ENCODE peak calls at places on chromosomes 1 and 21, in five cellular contexts. One of them, this sample, is unnamed.

GRCh38 chr1:232904566-232904965 is 45.8 kb upstream of the NTPCR start:
- DNase-seq in K562: no peak
- DNase-seq in H1: no peak
- DNase-seq in SK-N-SH: no peak
- DNase-seq in A549: peak
- DNase-seq in this sample: no peak

GRCh38 chr1:231808990-231809389 is 182.4 kb downstream of the DISC1 start:
- DNase-seq in A549: no peak
- DNase-seq in K562: no peak
- DNase-seq in H1: no peak
- DNase-seq in SK-N-SH: no peak
- DNase-seq in this sample: no peak

GRCh38 chr1:34266127-34266951 is 89.6 kb downstream of the C1orf94 start:
- DNase-seq in A549: no peak
- DNase-seq in K562: no peak
- DNase-seq in H1: peak
- DNase-seq in SK-N-SH: peak
- DNase-seq in this sample: no peak

GRCh38 chr1:1116701-1117468 is 996 bp upstream of the C1orf159 start:
- DNase-seq in K562: no peak
- DNase-seq in H1: no peak
- DNase-seq in SK-N-SH: peak
- DNase-seq in A549: peak
- DNase-seq in this sample: no peak

GRCh38 chr1:69485616-69486015 is 82.1 kb upstream of the LRRC7 start:
- DNase-seq in K562: no peak
- DNase-seq in H1: no peak
- DNase-seq in SK-N-SH: no peak
- DNase-seq in A549: no peak
- DNase-seq in this sample: no peak

GRCh38 chr1:212529211-212529731 is 79.3 kb upstream of the ATF3 start:
- DNase-seq in SK-N-SH: no peak
- DNase-seq in A549: no peak
- DNase-seq in H1: no peak
- DNase-seq in K562: no peak
- DNase-seq in this sample: no peak

GRCh38 chr1:235502601-235503332 is 1.5 kb downstream of the B3GALNT2 start:
- DNase-seq in H1: no peak
- DNase-seq in K562: no peak
- DNase-seq in A549: no peak
- DNase-seq in SK-N-SH: no peak
- DNase-seq in this sample: no peak

GRCh38 chr21:40165671-40166070 is 298.4 kb downstream of the PCP4 start:
- DNase-seq in SK-N-SH: no peak
- DNase-seq in H1: no peak
- DNase-seq in K562: no peak
- DNase-seq in A549: no peak
- DNase-seq in this sample: no peak

GRCh38 chr1:229563701-229564100 is 5.2 kb upstream of the ABCB10 start:
- DNase-seq in A549: no peak
- DNase-seq in H1: no peak
- DNase-seq in K562: no peak
- DNase-seq in SK-N-SH: no peak
- DNase-seq in this sample: no peak

GRCh38 chr1:50047916-50048694 is 24.4 kb upstream of the AGBL4 start:
- DNase-seq in H1: peak
- DNase-seq in SK-N-SH: peak
- DNase-seq in A549: no peak
- DNase-seq in K562: no peak
- DNase-seq in this sample: no peak

GRCh38 chr1:214123061-214123784 is 135.4 kb downstream of the PROX1 start:
- DNase-seq in H1: no peak
- DNase-seq in SK-N-SH: peak
- DNase-seq in K562: peak
- DNase-seq in A549: peak
- DNase-seq in this sample: peak

GRCh38 chr21:17667256-17667655 is 54.6 kb upstream of the BTG3 start:
- DNase-seq in H1: no peak
- DNase-seq in A549: no peak
- DNase-seq in K562: no peak
- DNase-seq in SK-N-SH: no peak
- DNase-seq in this sample: no peak

GRCh38 chr21:33396966-33397365 is 6.2 kb upstream of the IFNGR2 start:
- DNase-seq in A549: no peak
- DNase-seq in K562: no peak
- DNase-seq in SK-N-SH: no peak
- DNase-seq in H1: no peak
- DNase-seq in this sample: no peak

GRCh38 chr1:85911742-85912141 is 203.5 kb upstream of the ZNHIT6 start:
- DNase-seq in H1: no peak
- DNase-seq in K562: no peak
- DNase-seq in SK-N-SH: no peak
- DNase-seq in A549: no peak
- DNase-seq in this sample: no peak

GRCh38 chr1:32201011-32201855 is 838 bp downstream of the CCDC28B start:
- DNase-seq in A549: no peak
- DNase-seq in SK-N-SH: peak
- DNase-seq in H1: peak
- DNase-seq in K562: peak
- DNase-seq in this sample: no peak

GRCh38 chr1:199403421-199404116 is 623.9 kb upstream of the NR5A2 start:
- DNase-seq in K562: no peak
- DNase-seq in H1: no peak
- DNase-seq in A549: no peak
- DNase-seq in SK-N-SH: no peak
- DNase-seq in this sample: no peak

GRCh38 chr1:2300851-2301606 is 72.9 kb downstream of the SKI start:
- DNase-seq in A549: no peak
- DNase-seq in K562: no peak
- DNase-seq in H1: no peak
- DNase-seq in SK-N-SH: no peak
- DNase-seq in this sample: no peak

GRCh38 chr1:84365225-84366221 is 32.8 kb upstream of the DNASE2B start:
- DNase-seq in K562: peak
- DNase-seq in SK-N-SH: no peak
- DNase-seq in A549: peak
- DNase-seq in H1: no peak
- DNase-seq in this sample: peak

GRCh38 chr1:167935252-167936067 is 1.0 kb upstream of the DCAF6 start:
- DNase-seq in K562: no peak
- DNase-seq in A549: peak
- DNase-seq in H1: peak
- DNase-seq in SK-N-SH: peak
- DNase-seq in this sample: peak

GRCh38 chr1:197619008-197619640 is 156.2 kb downstream of the DENND1B start:
- DNase-seq in K562: no peak
- DNase-seq in SK-N-SH: no peak
- DNase-seq in H1: no peak
- DNase-seq in A549: no peak
- DNase-seq in this sample: peak

GRCh38 chr21:46114963-46115362 is 17.1 kb downstream of the COL6A2 start:
- DNase-seq in A549: no peak
- DNase-seq in K562: no peak
- DNase-seq in SK-N-SH: peak
- DNase-seq in H1: no peak
- DNase-seq in this sample: no peak

GRCh38 chr1:201739492-201740085 is 89.4 kb upstream of the IPO9 start:
- DNase-seq in SK-N-SH: peak
- DNase-seq in H1: peak
- DNase-seq in K562: no peak
- DNase-seq in A549: no peak
- DNase-seq in this sample: no peak

GRCh38 chr1:25731626-25732370 is 68.2 kb upstream of the SELENON start:
- DNase-seq in A549: no peak
- DNase-seq in SK-N-SH: no peak
- DNase-seq in H1: no peak
- DNase-seq in K562: no peak
- DNase-seq in this sample: no peak

GRCh38 chr1:38085666-38086305 is 39.2 kb upstream of the POU3F1 start:
- DNase-seq in K562: no peak
- DNase-seq in A549: no peak
- DNase-seq in H1: no peak
- DNase-seq in SK-N-SH: no peak
- DNase-seq in this sample: no peak

GRCh38 chr1:66532798-66533783 is 862 bp upstream of the SGIP1 start:
- DNase-seq in SK-N-SH: peak
- DNase-seq in H1: peak
- DNase-seq in A549: no peak
- DNase-seq in K562: no peak
- DNase-seq in this sample: no peak

GRCh38 chr1:196271212-196271947 is 336.9 kb downstream of the KCNT2 start:
- DNase-seq in SK-N-SH: no peak
- DNase-seq in A549: no peak
- DNase-seq in H1: no peak
- DNase-seq in K562: no peak
- DNase-seq in this sample: no peak

GRCh38 chr21:17270234-17270633 is 242.6 kb upstream of the CXADR start:
- DNase-seq in H1: no peak
- DNase-seq in A549: peak
- DNase-seq in K562: no peak
- DNase-seq in SK-N-SH: peak
- DNase-seq in this sample: peak

GRCh38 chr1:1971688-1972087 is 31.9 kb downstream of the CFAP74 start:
- DNase-seq in K562: no peak
- DNase-seq in SK-N-SH: no peak
- DNase-seq in A549: no peak
- DNase-seq in H1: no peak
- DNase-seq in this sample: no peak

GRCh38 chr1:17440074-17440826 is 773 bp upstream of the RCC2 start:
- DNase-seq in H1: no peak
- DNase-seq in K562: no peak
- DNase-seq in SK-N-SH: no peak
- DNase-seq in A549: no peak
- DNase-seq in this sample: no peak

GRCh38 chr1:42837742-42838141 is 8.7 kb upstream of the ZNF691 start:
- DNase-seq in H1: no peak
- DNase-seq in K562: no peak
- DNase-seq in SK-N-SH: no peak
- DNase-seq in A549: no peak
- DNase-seq in this sample: no peak

GRCh38 chr1:40508375-40509341 is at the start of gene EXO5:
- DNase-seq in K562: peak
- DNase-seq in H1: peak
- DNase-seq in A549: peak
- DNase-seq in SK-N-SH: peak
- DNase-seq in this sample: peak

GRCh38 chr1:197485790-197486189 is 217.7 kb downstream of the CRB1 start:
- DNase-seq in A549: no peak
- DNase-seq in H1: no peak
- DNase-seq in K562: no peak
- DNase-seq in SK-N-SH: no peak
- DNase-seq in this sample: no peak

GRCh38 chr1:34970829-34971228 is 14.3 kb downstream of the TMEM35B start:
- DNase-seq in H1: no peak
- DNase-seq in SK-N-SH: no peak
- DNase-seq in K562: no peak
- DNase-seq in A549: no peak
- DNase-seq in this sample: peak

GRCh38 chr1:225598847-225599246 is 54.1 kb downstream of the ENAH start:
- DNase-seq in H1: no peak
- DNase-seq in A549: no peak
- DNase-seq in K562: no peak
- DNase-seq in SK-N-SH: no peak
- DNase-seq in this sample: no peak

GRCh38 chr1:51661081-51661518 is 44.2 kb downstream of the OSBPL9 start:
- DNase-seq in A549: peak
- DNase-seq in SK-N-SH: no peak
- DNase-seq in K562: no peak
- DNase-seq in H1: no peak
- DNase-seq in this sample: no peak

GRCh38 chr1:239260779-239261286 is 125.5 kb upstream of the CHRM3 start:
- DNase-seq in K562: no peak
- DNase-seq in H1: no peak
- DNase-seq in A549: no peak
- DNase-seq in SK-N-SH: no peak
- DNase-seq in this sample: no peak
- TF ChIP-seq CHD2 in K562: no peak
- TF ChIP-seq CHD2 in H1: no peak
- TF ChIP-seq CHD2 in A549: no peak
- TF ChIP-seq CHD2 in SK-N-SH: no peak
- TF ChIP-seq CHD2 in this sample: no peak

DNA sequence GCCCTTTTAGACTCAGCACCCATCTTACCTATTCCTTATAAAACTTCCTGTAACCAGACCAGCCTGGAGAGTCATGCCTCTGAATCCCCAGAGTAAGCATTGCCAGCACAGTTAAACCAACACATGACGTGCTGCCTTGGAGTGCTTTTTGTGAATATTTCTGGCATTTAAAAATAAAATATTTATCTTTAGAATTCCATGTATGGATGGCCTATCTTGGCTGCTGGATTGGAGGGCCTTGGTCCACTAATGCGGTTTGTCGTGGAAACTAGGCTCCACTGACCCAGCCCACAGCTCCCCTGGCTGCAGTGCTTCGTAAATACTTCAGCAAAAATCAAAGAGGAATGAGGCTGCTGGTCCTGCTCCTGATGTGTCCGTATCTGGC is 17.5 kb downstream of the MTARC1 start:
- DNase-seq in SK-N-SH: no peak
- DNase-seq in A549: no peak
- DNase-seq in K562: no peak
- DNase-seq in H1: no peak
- DNase-seq in this sample: no peak
- TF ChIP-seq CHD2 in SK-N-SH: no peak
- TF ChIP-seq CHD2 in A549: no peak
- TF ChIP-seq CHD2 in K562: no peak
- TF ChIP-seq CHD2 in H1: no peak
- TF ChIP-seq CHD2 in this sample: no peak

GRCh38 chr21:41425588-41425953 is 468 bp upstream of the MX1 start:
- DNase-seq in SK-N-SH: no peak
- DNase-seq in K562: no peak
- DNase-seq in H1: peak
- DNase-seq in A549: no peak
- DNase-seq in this sample: no peak
- TF ChIP-seq CHD2 in SK-N-SH: no peak
- TF ChIP-seq CHD2 in K562: no peak
- TF ChIP-seq CHD2 in H1: no peak
- TF ChIP-seq CHD2 in A549: no peak
- TF ChIP-seq CHD2 in this sample: no peak

GRCh38 chr21:42272109-42272962 is 42.9 kb downstream of the TFF3 start:
- DNase-seq in SK-N-SH: no peak
- DNase-seq in K562: no peak
- DNase-seq in H1: no peak
- DNase-seq in A549: no peak
- DNase-seq in this sample: no peak
- TF ChIP-seq CHD2 in SK-N-SH: no peak
- TF ChIP-seq CHD2 in K562: no peak
- TF ChIP-seq CHD2 in H1: no peak
- TF ChIP-seq CHD2 in A549: no peak
- TF ChIP-seq CHD2 in this sample: no peak

This sample was measured in HepG2.